ENCODE peak calls at places on chromosomes 4 and X, in five cellular contexts. B is lung, X is GM23338, C is mesendoderm, M is H9. R is an unnamed sample.

GRCh38 chr4:45971108-45971507 is 152.7 kb downstream of the GABRG1 start:
- DNase-seq in M (no peak), B (no peak), C (no peak), X (no peak), R (no peak)

GRCh38 chrX:40189621-40190020 is 91.9 kb upstream of the BCOR start:
- DNase-seq in C (no peak), M (no peak), X (no peak), B (no peak), R (no peak)

GRCh38 chr4:126604273-126604867 is 1028.4 kb upstream of the INTU start:
- DNase-seq in B (no peak), C (peak; percentile 52), M (no peak), X (peak; percentile 57), R (no peak)

GRCh38 chr4:85498068-85498733 is 23.3 kb downstream of the ARHGAP24 start:
- DNase-seq in M (no peak), X (no peak), B (peak; percentile 56), C (no peak), R (peak; percentile 79)

GRCh38 chrX:104098151-104098808 is 14.0 kb upstream of the ZCCHC18 start:
- DNase-seq in M (no peak), X (peak; percentile 69), C (peak; percentile 62), B (no peak), R (no peak)

GRCh38 chrX:56600141-56600540 is 36.7 kb downstream of the UBQLN2 start:
- DNase-seq in X (no peak), C (no peak), M (no peak), B (no peak), R (no peak)

GRCh38 chr4:108622828-108623227 is 2.5 kb downstream of the RPL34 start:
- DNase-seq in M (no peak), C (no peak), X (no peak), B (no peak), R (no peak)

GRCh38 chr4:6019316-6020263 is 1.4 kb upstream of the C4orf50 start:
- DNase-seq in B (peak; percentile 36), M (peak; percentile 82), X (peak; percentile 95), C (peak; percentile 85), R (peak; percentile 62)

GRCh38 chr4:186606593-186606992 is 51.2 kb upstream of the MTNR1A start:
- DNase-seq in C (peak; percentile 77), B (no peak), M (no peak), X (no peak), R (no peak)

GRCh38 chrX:124335598-124335997 is 3.1 kb downstream of the TEX13D start:
- DNase-seq in C (no peak), B (no peak), X (no peak), M (no peak), R (no peak)
- H3K27ac ChIP-seq in C (no peak overlapping the region), B (no peak overlapping the region), X (no peak overlapping the region), M (no peak overlapping the region), R (no peak overlapping the region)

GRCh38 chr4:78293348-78293747 is 236.2 kb downstream of the FRAS1 start:
- DNase-seq in M (no peak), X (no peak), C (no peak), B (no peak), R (no peak)

GRCh38 chr4:78292336-78292735 is 235.2 kb downstream of the FRAS1 start:
- DNase-seq in X (no peak), B (no peak), C (no peak), M (no peak), R (no peak)

GRCh38 chr4:78286281-78286680 is 229.2 kb downstream of the FRAS1 start:
- DNase-seq in C (no peak), X (no peak), M (no peak), B (no peak), R (no peak)

GRCh38 chr4:78291277-78291676 is 234.2 kb downstream of the FRAS1 start:
- DNase-seq in M (no peak), C (no peak), X (no peak), B (no peak), R (no peak)

GRCh38 chr4:78288327-78288726 is 231.2 kb downstream of the FRAS1 start:
- DNase-seq in M (no peak), X (no peak), C (no peak), B (no peak), R (no peak)
- H3K27ac ChIP-seq in M (no peak overlapping the region), X (no peak overlapping the region), C (no peak overlapping the region), B (no peak overlapping the region), R (no peak overlapping the region)

GRCh38 chrX:19886375-19886774 is 1.0 kb downstream of the SH3KBP1 start:
- DNase-seq in M (no peak), C (no peak), X (peak; percentile 13), B (no peak), R (no peak)

GRCh38 chrX:19885732-19886131 is 1.7 kb downstream of the SH3KBP1 start:
- DNase-seq in M (no peak), C (no peak), X (no peak), B (no peak), R (no peak)

GRCh38 chrX:19888419-19888879 is 1.0 kb upstream of the SH3KBP1 start:
- DNase-seq in X (peak; percentile 75), M (no peak), B (no peak), C (peak; percentile 93), R (no peak)

GRCh38 chrX:19889582-19890342 is 2.4 kb upstream of the SH3KBP1 start:
- DNase-seq in X (no peak), B (no peak), C (no peak), M (no peak), R (no peak)

GRCh38 chrX:19886888-19887531 is 390 bp downstream of the SH3KBP1 start:
- DNase-seq in B (no peak), X (peak; percentile 19), C (no peak), M (no peak), R (no peak)
- H3K27ac ChIP-seq in B (peak overlapping the region; percentile 70), X (no peak overlapping the region), C (no peak overlapping the region), M (no peak overlapping the region), R (peak overlapping the region; percentile 67)

GRCh38 chrX:153305941-153306464 is 15.6 kb downstream of the PNMA6F start:
- DNase-seq in M (no peak), X (no peak), C (no peak), B (no peak), R (no peak)

GRCh38 chrX:153301746-153302145 is 19.8 kb downstream of the PNMA6F start:
- DNase-seq in B (no peak), X (no peak), M (no peak), C (no peak), R (no peak)

GRCh38 chrX:153304988-153305736 is 16.4 kb downstream of the PNMA6F start:
- DNase-seq in M (no peak), X (no peak), B (no peak), C (no peak), R (no peak)

GRCh38 chrX:153302796-153303195 is 18.8 kb downstream of the PNMA6F start:
- DNase-seq in X (no peak), M (no peak), B (no peak), C (no peak), R (no peak)

GRCh38 chrX:153303276-153304262 is 18.0 kb downstream of the PNMA6F start:
- DNase-seq in M (no peak), C (no peak), B (no peak), X (no peak), R (peak; percentile 34)
- H3K27ac ChIP-seq in M (no peak overlapping the region), C (no peak overlapping the region), B (no peak overlapping the region), X (no peak overlapping the region), R (no peak overlapping the region)

DNA sequence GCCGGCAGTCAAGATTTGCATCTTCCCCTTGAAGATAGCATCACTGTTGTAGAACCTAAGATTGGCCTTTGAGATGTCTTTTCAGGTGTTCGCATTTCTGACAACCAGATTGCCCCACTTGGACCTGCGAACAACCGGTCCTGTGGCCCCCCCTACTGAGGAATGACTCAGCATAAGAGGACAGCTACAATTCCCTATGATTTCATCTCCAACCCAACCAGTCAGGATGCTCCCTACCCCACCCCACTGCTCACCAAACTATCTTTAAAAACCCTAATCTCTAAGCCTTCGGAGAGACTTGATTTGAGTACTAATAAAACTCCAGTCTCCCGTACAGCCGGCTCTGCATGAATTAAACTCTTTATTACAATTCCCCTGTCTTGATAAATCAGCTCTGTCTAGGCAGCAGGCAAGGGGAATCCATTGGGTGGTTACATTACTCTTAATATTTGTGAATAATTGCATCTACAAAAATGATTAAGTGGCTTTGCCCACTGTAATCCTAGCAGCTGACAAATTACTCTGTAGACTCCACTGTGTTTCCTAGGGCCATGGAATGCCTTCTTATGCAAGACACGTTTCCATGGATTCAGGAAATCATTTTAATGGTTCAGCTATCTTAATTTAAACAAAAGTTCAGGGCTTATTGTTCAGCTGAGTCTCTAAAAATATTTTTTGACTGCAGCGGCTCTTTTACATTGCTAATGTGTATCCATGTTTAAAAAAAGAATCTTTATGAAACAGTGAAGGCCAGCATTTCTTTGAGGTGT is 95.3 kb downstream of the GPR143 start:
- DNase-seq in X (no peak), M (no peak), B (no peak), C (peak; percentile 8), R (no peak)
- H3K27ac ChIP-seq in X (no peak overlapping the region), M (no peak overlapping the region), B (no peak overlapping the region), C (no peak overlapping the region), R (no peak overlapping the region)

DNA sequence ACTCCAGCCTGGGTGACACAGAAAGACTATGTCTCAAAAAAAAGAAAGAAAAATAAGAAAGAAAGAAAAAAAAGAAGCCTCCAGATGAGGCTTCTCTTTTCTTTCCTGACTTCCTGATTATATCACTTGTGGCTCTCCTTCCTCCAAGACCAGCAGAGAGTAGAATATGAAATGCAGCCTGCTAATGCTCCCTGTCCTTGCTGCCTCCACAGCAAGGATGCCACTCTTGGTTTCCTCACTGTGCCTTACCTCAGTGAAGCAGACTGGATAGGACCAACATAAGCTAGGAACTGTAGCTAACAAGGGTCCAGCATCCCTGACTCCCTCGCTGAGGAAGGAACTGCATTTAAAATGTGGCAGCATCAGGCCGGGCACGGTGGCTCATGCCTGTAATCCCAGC is 11.7 kb downstream of the SLC25A43 start:
- DNase-seq in X (no peak), C (no peak), B (no peak), M (no peak), R (no peak)
- H3K27ac ChIP-seq in X (no peak overlapping the region), C (no peak overlapping the region), B (peak overlapping the region; percentile 2), M (no peak overlapping the region), R (no peak overlapping the region)

GRCh38 chr4:1036976-1037810 is 25.8 kb downstream of the FGFRL1 start:
- DNase-seq in X (no peak), C (no peak), B (no peak), M (no peak), R (no peak)

GRCh38 chr4:1040344-1041146 is 29.1 kb downstream of the FGFRL1 start:
- DNase-seq in B (no peak), X (no peak), C (no peak), M (no peak), R (no peak)

GRCh38 chr4:1039493-1040343 is 28.3 kb downstream of the FGFRL1 start:
- DNase-seq in M (no peak), C (peak; percentile 39), X (no peak), B (no peak), R (no peak)

GRCh38 chr4:1041147-1041935 is 29.9 kb downstream of the FGFRL1 start:
- DNase-seq in M (no peak), X (no peak), C (no peak), B (no peak), R (no peak)

DNA sequence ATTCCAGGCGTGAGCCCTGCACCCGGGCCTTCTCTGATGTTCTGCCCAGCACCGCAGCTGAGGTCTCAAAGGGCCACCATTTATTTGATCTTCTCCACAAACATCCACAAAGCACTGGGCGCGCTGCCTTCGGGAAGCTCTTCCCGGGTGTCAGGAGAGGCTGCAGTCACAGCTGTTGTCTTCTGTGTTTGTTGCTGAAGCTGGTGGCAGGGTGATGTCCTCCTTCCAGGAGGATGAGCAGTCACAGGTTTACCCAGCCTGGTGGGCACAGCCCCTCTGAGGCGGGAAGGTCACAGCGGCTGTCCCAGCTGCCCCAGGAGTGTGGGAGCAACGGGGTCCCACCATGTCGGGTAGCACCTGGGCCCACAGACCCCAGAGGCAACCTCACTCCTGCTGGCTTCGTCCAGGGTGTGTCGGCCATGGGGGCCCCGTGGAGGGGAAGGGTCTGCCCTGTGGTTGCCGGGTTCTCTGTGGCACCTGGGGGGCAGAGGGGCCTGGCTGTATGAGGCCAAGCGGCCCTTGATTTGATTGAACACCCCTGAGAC is 27.6 kb downstream of the FGFRL1 start:
- DNase-seq in C (no peak), M (no peak), B (no peak), X (no peak), R (no peak)
- H3K27ac ChIP-seq in C (no peak overlapping the region), M (no peak overlapping the region), B (no peak overlapping the region), X (no peak overlapping the region), R (peak overlapping the region; percentile 5)

R was measured in right atrium auricular region.